ENCODE peak calls at places on chromosomes 1 and 21, in seven cellular contexts. M is T follicular helper cell; C is hepatocyte; S is tibial nerve; J is CD4-positive, alpha-beta T cell; G is midbrain; E is HCEC 1CT. L is an unnamed sample.

GRCh38 chr1:30005972-30006619 is 717.3 kb downstream of the MATN1 start:
- DNase-seq in J (no peak), S (no peak), C (no peak), M (no peak), E (no peak), G (no peak), L (no peak)

GRCh38 chr1:3788756-3789420 is 7.4 kb downstream of the LRRC47 start:
- DNase-seq in M (no peak), S (no peak), C (no peak), J (no peak), G (no peak), E (no peak), L (no peak)

GRCh38 chr21:45839274-45839673 is 142.3 kb upstream of the COL6A1 start:
- DNase-seq in C (no peak), E (peak), S (no peak), M (no peak), G (no peak), J (no peak), L (peak)

GRCh38 chr21:21196087-21196486 is 197.9 kb downstream of the NCAM2 start:
- DNase-seq in M (no peak), G (no peak), C (no peak), E (no peak), J (no peak), S (no peak), L (no peak)

GRCh38 chr1:235583511-235584001 is 66.0 kb downstream of the GNG4 start:
- DNase-seq in S (no peak), J (no peak), E (peak), C (no peak), M (no peak), G (no peak), L (no peak)

GRCh38 chr1:16127676-16128337 is 28.1 kb downstream of the EPHA2 start:
- DNase-seq in J (no peak), E (no peak), G (no peak), M (no peak), C (no peak), S (no peak), L (no peak)

GRCh38 chr1:172898866-172899265 is 151.9 kb downstream of the TNFSF18 start:
- DNase-seq in J (no peak), C (no peak), S (no peak), E (no peak), G (no peak), M (no peak), L (peak)

GRCh38 chr1:230270940-230271325 is 155.2 kb downstream of the PGBD5 start:
- DNase-seq in E (no peak), M (no peak), C (no peak), J (no peak), G (no peak), S (no peak), L (no peak)

GRCh38 chr1:47424336-47424982 is 8.4 kb downstream of the FOXE3 start:
- DNase-seq in G (peak), E (peak), M (no peak), S (no peak), C (peak), J (no peak), L (peak)

GRCh38 chr1:55213885-55214213 is 1.3 kb downstream of the USP24 start:
- DNase-seq in J (no peak), C (peak), E (no peak), M (no peak), S (no peak), G (no peak), L (no peak)

L was measured in EH.